ENCODE peak calls at places on chromosomes 16 and 17, in four cellular contexts. T, P, V and X are unnamed samples. For H3K4me1, the result is how much of the 10 kb centered on the place peaks cover.

GRCh38 chr17:29283496-29283895 is 10.5 kb downstream of the NUFIP2 start:
- DNase-seq in T (no peak), P (no peak), V (no peak), X (no peak)

GRCh38 chr17:35889818-35890773 is 9.9 kb upstream of the CCL5 start:
- DNase-seq in T (no peak), P (peak), V (no peak), X (peak)

GRCh38 chr17:45225964-45226530 is 4.4 kb downstream of the FMNL1 start:
- DNase-seq in T (peak), P (no peak), V (peak), X (peak)

GRCh38 chr16:22232277-22233049 is 26.4 kb downstream of the EEF2K start:
- DNase-seq in T (no peak), P (peak), V (no peak), X (peak)

GRCh38 chr16:77660311-77660710 is 62.0 kb upstream of the NUDT7 start:
- DNase-seq in T (no peak), P (peak), V (no peak), X (no peak)

GRCh38 chr17:55314061-55314783 is 49.5 kb downstream of the HLF start:
- DNase-seq in T (no peak), P (no peak), V (no peak), X (no peak)

GRCh38 chr16:2904922-2905240 is 6.8 kb upstream of the FLYWCH1 start:
- DNase-seq in T (peak), P (no peak), V (no peak), X (peak)

GRCh38 chr17:19440421-19440820 is 29.4 kb downstream of the RNF112 start:
- DNase-seq in T (no peak), P (no peak), V (no peak), X (no peak)

GRCh38 chr17:40363480-40363838 is 1.1 kb downstream of the GJD3 start:
- DNase-seq in T (peak), P (no peak), V (peak), X (no peak)

GRCh38 chr17:72884066-72884465 is 208.4 kb downstream of the SLC39A11 start:
- DNase-seq in T (no peak), P (no peak), V (no peak), X (no peak)

GRCh38 chr16:85056211-85056748 is 28.7 kb downstream of the KIAA0513 start:
- DNase-seq in T (no peak), P (peak), V (no peak), X (no peak)

GRCh38 chr17:47636273-47637030 is 13.3 kb upstream of the KPNB1 start:
- DNase-seq in T (no peak), P (no peak), V (no peak), X (no peak)

GRCh38 chr16:4389051-4389955 is 17.7 kb downstream of the VASN start:
- DNase-seq in T (peak), P (no peak), V (no peak), X (no peak)

GRCh38 chr16:4388275-4389021 is 16.8 kb downstream of the VASN start:
- DNase-seq in T (peak), P (no peak), V (no peak), X (no peak)

GRCh38 chr16:4392382-4393242 is 21.0 kb downstream of the VASN start:
- DNase-seq in T (no peak), P (peak), V (peak), X (peak)

GRCh38 chr16:4391635-4392381 is 20.2 kb downstream of the VASN start:
- DNase-seq in T (no peak), P (no peak), V (peak), X (no peak)

GRCh38 chr16:4390266-4391260 is 18.9 kb downstream of the VASN start:
- DNase-seq in T (no peak), P (no peak), V (no peak), X (no peak)
- TF ChIP-seq CTCF in T (no peak), P (no peak), V (no peak), X (no peak)

DNA sequence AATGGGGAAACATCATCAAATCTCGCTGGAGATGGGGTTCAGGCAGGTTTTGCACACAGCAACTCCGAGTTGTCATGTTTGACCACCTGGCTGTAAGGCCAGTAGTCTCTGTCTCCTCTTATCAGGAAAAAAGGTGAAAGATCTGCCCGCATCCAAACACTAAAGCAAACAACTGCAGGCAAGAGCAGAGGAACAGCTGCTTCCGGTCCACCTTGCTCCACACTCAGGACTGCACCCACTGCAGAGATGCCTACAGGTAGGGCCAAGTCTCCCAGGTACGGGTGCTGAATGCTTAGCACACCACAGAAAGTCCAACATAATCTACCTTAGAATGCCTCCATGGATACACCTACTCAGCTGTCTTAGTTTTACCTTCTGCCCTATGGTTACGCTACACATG is 7.3 kb downstream of the TEX2 start:
- DNase-seq in T (no peak), P (no peak), V (no peak), X (no peak)
- H3K4me1 ChIP-seq in T (under half), P (under half), V (under half), X (under half)

GRCh38 chr17:43840814-43841213 is 6.2 kb upstream of the CD300LG start:
- DNase-seq in T (no peak), P (peak), V (no peak), X (no peak)
- TF ChIP-seq CTCF in T (no peak), P (peak), V (no peak), X (no peak)

DNA sequence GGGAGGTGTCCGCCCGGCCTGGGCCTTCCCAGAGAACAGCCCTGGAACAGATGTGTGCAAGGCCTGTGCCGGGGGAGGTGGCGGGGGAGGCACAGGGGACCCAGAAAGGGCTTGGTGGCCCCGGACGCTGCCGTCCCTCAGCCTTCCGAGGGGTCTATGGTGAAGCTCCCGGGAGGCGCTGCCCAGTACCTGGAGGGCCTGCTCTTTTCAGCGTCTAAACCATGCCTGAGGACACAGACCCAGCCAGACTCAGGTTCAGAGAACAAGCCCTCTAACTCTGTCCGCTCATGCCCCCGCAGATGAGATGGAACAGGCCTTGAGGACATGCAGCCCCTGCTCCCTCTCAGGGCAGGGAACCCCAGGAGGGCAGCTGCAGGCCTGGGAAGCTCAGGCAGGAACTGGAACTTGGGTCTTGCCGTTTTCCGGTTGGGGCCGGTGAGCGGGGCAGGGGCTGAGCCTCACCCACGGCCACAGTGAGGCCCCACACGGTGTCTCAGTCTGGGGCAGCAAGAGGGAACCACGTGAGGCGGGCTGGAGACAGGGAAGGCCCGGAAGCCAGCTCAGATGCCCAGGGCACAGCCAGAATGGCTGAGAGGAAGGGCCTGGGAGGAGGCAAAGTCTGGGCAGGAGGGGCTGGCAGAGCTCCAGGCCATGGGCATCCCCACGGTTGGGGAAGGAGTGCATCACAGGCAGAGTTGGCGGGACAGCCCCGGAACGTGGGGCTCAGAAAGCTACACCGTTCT is 12.5 kb downstream of the SLC16A3 start:
- DNase-seq in T (peak), P (peak), V (peak), X (peak)
- H3K4me1 ChIP-seq in T (half or more), P (under half), V (half or more), X (half or more)

DNA sequence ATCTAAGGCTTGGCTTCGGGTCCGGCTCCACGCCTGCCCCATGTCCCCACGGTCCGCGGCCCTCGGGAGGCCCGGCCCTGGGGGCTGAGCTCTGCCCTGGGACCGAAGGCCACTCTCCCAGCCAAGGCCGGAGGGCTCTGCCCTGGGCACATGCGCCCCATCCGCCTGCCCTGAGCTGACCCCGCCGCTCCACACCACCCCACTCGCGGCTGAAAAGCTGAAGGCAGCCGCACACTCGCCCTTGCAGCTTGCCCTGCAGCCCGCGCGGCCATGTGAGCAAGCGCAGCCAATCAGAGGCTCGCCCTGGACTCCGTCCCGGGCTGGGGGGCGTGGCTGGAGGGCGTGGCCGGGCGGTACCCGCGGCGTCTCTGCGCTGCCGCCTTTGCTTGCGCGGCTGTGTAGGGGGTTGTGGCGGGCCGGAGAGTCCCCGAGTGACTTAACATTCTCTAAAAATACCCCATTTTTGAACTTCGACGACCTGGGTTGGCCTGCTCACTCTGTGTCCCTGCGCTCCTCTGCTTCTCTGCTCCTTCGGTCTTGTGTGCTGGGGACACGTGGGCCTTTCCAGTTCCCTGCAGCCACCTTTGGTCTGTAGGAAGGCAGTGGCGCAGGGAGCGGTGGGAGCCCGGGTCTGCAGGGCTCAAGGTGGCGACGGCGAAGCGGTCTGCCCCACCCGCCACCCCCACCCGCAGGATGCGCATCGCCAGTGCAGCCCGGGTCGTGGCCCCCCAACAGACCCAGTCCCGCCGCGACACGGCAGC is 8.8 kb upstream of the MAP2K3 start:
- DNase-seq in T (peak), P (peak), V (peak), X (peak)
- TF ChIP-seq CTCF in T (no peak), P (no peak), V (peak), X (no peak)

DNA sequence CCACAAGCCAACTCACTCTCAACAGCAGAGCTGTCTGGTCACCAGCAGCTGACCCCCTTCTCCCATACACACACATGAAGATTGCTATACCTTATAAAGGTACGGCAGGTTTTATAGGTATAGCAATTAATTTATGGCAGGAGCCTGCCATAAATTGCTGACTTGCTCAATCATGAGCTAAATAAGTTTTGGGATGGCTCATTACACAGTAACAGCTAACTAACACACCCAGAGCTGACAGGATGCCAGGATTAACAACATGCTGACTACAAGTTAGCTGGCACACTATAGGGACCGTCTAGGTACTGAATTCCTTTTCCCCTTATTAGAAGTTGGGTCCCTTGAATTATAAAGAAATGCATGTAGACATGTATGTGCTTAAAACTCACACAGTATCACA is 150.3 kb upstream of the KCNJ18 start:
- DNase-seq in T (no peak), P (no peak), V (no peak), X (no peak)
- H3K4me1 ChIP-seq in T (under half), P (under half), V (under half), X (under half)

DNA sequence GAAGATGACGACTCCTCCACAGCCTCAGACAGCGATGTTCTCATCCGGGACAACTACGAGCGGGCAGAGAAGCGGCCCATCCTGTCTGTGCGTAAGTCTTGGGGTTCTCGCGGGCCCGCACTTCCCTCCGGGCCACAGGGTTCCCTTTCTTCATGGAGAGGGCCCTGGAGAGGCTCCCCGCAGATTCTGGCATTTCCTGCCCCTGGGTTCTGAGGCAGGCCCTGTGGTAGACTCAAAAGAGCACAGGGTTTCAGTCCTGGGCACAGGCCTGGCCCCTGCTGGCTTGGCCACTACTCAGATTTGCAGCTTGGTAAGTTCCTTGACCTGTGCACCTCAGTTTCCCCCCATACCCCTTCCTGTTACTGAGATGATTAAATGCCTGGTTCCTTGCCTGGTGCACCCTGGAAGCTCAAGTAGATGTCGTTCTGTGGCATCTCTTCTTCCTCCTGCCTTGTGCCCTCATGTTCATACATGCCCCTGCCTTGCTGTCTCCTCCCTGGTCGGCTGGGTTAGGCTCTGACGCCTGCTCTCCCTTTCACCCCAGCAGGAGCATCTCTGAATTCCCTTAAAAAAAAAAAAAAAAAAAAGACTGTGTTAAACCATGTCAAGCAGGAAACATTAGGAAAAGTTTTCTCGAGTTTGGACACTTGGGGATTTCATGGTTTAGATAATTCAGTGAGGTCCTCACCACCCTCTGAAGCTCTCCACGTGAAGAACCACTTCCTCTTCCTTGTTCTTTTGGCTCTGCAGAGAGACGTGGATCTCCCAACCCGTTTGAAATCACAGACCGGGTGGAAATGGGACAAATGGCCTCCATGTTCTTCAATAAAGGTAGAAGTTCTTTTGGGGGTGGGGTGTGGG is 14.3 kb upstream of the NAT9 start:
- DNase-seq in T (no peak), P (no peak), V (no peak), X (no peak)
- TF ChIP-seq CTCF in T (no peak), P (no peak), V (no peak), X (no peak)

DNA sequence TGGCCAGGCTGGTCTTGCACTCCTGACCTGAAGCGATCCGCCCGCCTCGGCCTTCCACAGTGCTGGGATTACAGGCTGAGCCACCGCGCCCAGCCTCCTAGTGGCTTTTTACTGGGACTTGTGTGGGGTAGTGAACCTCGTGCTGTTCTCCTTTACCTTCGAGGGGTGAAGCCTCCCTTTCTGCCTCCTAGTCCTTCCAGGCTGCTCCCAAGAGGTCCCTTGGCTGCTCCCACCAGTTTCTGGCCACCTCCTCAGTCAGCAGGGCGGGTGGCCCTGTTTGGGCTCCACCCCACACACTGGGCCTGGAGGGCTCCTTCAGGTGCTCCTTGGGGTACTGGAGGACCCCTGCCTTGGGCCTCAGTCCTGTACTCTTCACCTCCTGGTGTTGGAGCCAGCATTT is 70.9 kb upstream of the ZNF750 start:
- DNase-seq in T (no peak), P (no peak), V (no peak), X (no peak)
- H3K4me1 ChIP-seq in T (under half), P (under half), V (under half), X (under half)